ENCODE peak calls at places on chromosomes 16 and 17, in nine cellular contexts. One of them, this sample, is unnamed.

GRCh38 chr16:27819356-27819755 is 244.2 kb downstream of the GSG1L start:
- DNase-seq in tibial artery: no peak
- DNase-seq in ovary: no peak
- DNase-seq in lower leg skin: no peak
- DNase-seq in astrocyte of the spinal cord: no peak
- DNase-seq in foreskin fibroblast: no peak
- DNase-seq in Peyer's patch: no peak
- DNase-seq in HL-60: no peak
- DNase-seq in OCI-LY7: no peak
- DNase-seq in this sample: no peak

GRCh38 chr16:84234656-84235285 is 5.0 kb downstream of the KCNG4 start:
- DNase-seq in foreskin fibroblast: no peak
- DNase-seq in lower leg skin: no peak
- DNase-seq in OCI-LY7: no peak
- DNase-seq in ovary: peak; percentile 50
- DNase-seq in astrocyte of the spinal cord: peak; percentile 6
- DNase-seq in tibial artery: no peak
- DNase-seq in HL-60: no peak
- DNase-seq in Peyer's patch: no peak
- DNase-seq in this sample: no peak

GRCh38 chr16:67697813-67698212 is 21.3 kb downstream of the GFOD2 start:
- DNase-seq in foreskin fibroblast: no peak
- DNase-seq in OCI-LY7: no peak
- DNase-seq in Peyer's patch: peak; percentile 63
- DNase-seq in HL-60: no peak
- DNase-seq in astrocyte of the spinal cord: no peak
- DNase-seq in ovary: no peak
- DNase-seq in lower leg skin: no peak
- DNase-seq in tibial artery: no peak
- DNase-seq in this sample: no peak

GRCh38 chr16:16052916-16053315 is 103.5 kb downstream of the ABCC1 start:
- DNase-seq in ovary: no peak
- DNase-seq in tibial artery: no peak
- DNase-seq in OCI-LY7: no peak
- DNase-seq in foreskin fibroblast: peak; percentile 28
- DNase-seq in lower leg skin: no peak
- DNase-seq in astrocyte of the spinal cord: peak; percentile 33
- DNase-seq in HL-60: no peak
- DNase-seq in Peyer's patch: no peak
- DNase-seq in this sample: no peak

GRCh38 chr17:3657874-3658783 is 10.2 kb downstream of the TAX1BP3 start:
- DNase-seq in foreskin fibroblast: no peak
- DNase-seq in OCI-LY7: no peak
- DNase-seq in ovary: no peak
- DNase-seq in tibial artery: no peak
- DNase-seq in astrocyte of the spinal cord: no peak
- DNase-seq in HL-60: no peak
- DNase-seq in lower leg skin: no peak
- DNase-seq in Peyer's patch: no peak
- DNase-seq in this sample: no peak

GRCh38 chr16:85635545-85636140 is 22.5 kb downstream of the GSE1 start:
- DNase-seq in tibial artery: no peak
- DNase-seq in lower leg skin: no peak
- DNase-seq in OCI-LY7: no peak
- DNase-seq in Peyer's patch: no peak
- DNase-seq in foreskin fibroblast: no peak
- DNase-seq in ovary: no peak
- DNase-seq in HL-60: no peak
- DNase-seq in astrocyte of the spinal cord: no peak
- DNase-seq in this sample: no peak

GRCh38 chr16:55508941-55509920 is at the start of gene LPCAT2:
- DNase-seq in HL-60: peak; percentile 87
- DNase-seq in ovary: peak; percentile 94
- DNase-seq in OCI-LY7: no peak
- DNase-seq in lower leg skin: peak; percentile 79
- DNase-seq in foreskin fibroblast: peak; percentile 93
- DNase-seq in tibial artery: peak; percentile 89
- DNase-seq in Peyer's patch: peak; percentile 91
- DNase-seq in astrocyte of the spinal cord: peak; percentile 88
- DNase-seq in this sample: peak; percentile 56

GRCh38 chr17:82330322-82331239 is 3.0 kb downstream of the SECTM1 start:
- DNase-seq in tibial artery: no peak
- DNase-seq in Peyer's patch: no peak
- DNase-seq in ovary: peak; percentile 78
- DNase-seq in foreskin fibroblast: peak; percentile 84
- DNase-seq in OCI-LY7: peak; percentile 63
- DNase-seq in astrocyte of the spinal cord: peak; percentile 33
- DNase-seq in lower leg skin: no peak
- DNase-seq in HL-60: no peak
- DNase-seq in this sample: no peak

GRCh38 chr17:79931517-79932309 is 92.5 kb upstream of the CBX4 start:
- DNase-seq in Peyer's patch: peak; percentile 71
- DNase-seq in ovary: no peak
- DNase-seq in OCI-LY7: no peak
- DNase-seq in tibial artery: no peak
- DNase-seq in astrocyte of the spinal cord: no peak
- DNase-seq in HL-60: no peak
- DNase-seq in lower leg skin: no peak
- DNase-seq in foreskin fibroblast: peak; percentile 51
- DNase-seq in this sample: no peak

GRCh38 chr16:81483064-81483969 is 38.7 kb downstream of the CMIP start:
- DNase-seq in OCI-LY7: no peak
- DNase-seq in lower leg skin: no peak
- DNase-seq in HL-60: peak; percentile 39
- DNase-seq in tibial artery: no peak
- DNase-seq in ovary: no peak
- DNase-seq in astrocyte of the spinal cord: no peak
- DNase-seq in foreskin fibroblast: peak; percentile 62
- DNase-seq in Peyer's patch: no peak
- DNase-seq in this sample: no peak

GRCh38 chr16:81478294-81478693 is 33.7 kb downstream of the CMIP start:
- DNase-seq in astrocyte of the spinal cord: no peak
- DNase-seq in OCI-LY7: no peak
- DNase-seq in tibial artery: no peak
- DNase-seq in foreskin fibroblast: no peak
- DNase-seq in lower leg skin: no peak
- DNase-seq in HL-60: no peak
- DNase-seq in Peyer's patch: no peak
- DNase-seq in ovary: no peak
- DNase-seq in this sample: no peak

GRCh38 chr16:81482329-81483063 is 37.9 kb downstream of the CMIP start:
- DNase-seq in tibial artery: no peak
- DNase-seq in foreskin fibroblast: no peak
- DNase-seq in Peyer's patch: no peak
- DNase-seq in ovary: no peak
- DNase-seq in astrocyte of the spinal cord: no peak
- DNase-seq in lower leg skin: no peak
- DNase-seq in HL-60: peak; percentile 57
- DNase-seq in OCI-LY7: no peak
- DNase-seq in this sample: no peak

GRCh38 chr16:81478876-81479496 is 34.4 kb downstream of the CMIP start:
- DNase-seq in lower leg skin: peak; percentile 55
- DNase-seq in astrocyte of the spinal cord: no peak
- DNase-seq in ovary: no peak
- DNase-seq in foreskin fibroblast: no peak
- DNase-seq in tibial artery: no peak
- DNase-seq in OCI-LY7: peak; percentile 89
- DNase-seq in Peyer's patch: peak; percentile 92
- DNase-seq in HL-60: no peak
- DNase-seq in this sample: no peak

DNA sequence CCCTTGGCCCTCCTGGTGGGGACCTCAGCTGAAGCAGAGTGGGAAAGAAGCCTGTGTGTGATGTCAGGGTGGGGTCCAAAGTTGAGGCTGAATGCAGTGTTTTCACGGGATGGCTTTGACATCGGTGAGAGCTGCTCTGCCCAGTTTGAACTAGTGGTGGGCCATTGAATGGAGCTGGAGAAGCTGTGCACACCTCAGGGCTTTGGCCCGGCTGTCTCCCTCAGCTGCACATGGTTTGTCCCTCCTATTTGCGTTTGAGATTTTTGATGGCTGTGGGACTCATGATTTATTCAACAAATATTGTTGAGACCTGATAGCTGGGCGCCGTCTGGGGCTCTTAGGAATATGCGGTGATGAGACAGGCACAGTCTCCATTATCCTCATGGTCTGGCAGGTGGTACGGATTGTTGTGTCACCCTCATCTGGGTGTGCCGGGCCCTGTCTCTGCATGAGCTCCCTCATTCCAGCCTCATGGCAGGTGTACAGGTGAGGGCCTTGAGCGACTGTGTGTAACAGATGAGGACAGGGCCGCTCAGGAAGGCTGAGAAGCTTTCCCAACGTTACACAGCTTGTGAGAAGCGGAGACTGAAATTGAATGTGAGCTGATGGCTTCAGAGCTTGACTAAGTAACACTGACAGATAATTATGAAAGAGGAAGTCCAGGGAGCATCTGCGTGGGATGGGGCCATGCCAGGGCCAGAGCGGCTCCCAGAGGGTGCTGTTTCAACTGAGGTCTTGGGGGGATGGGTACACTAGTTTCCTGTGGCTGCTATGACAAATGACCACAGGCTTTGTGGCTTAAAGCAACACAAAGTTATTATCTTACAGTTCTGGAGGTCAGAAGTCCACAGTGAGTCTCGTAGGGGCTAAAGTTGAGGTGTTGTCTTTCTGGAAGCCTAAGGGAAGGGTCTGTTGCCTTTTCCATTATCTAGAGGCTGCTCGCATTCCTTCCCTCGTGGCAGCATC is 36.5 kb downstream of the CMIP start:
- DNase-seq in OCI-LY7: peak; percentile 91
- DNase-seq in ovary: no peak
- DNase-seq in tibial artery: peak; percentile 82
- DNase-seq in foreskin fibroblast: no peak
- DNase-seq in astrocyte of the spinal cord: peak; percentile 18
- DNase-seq in HL-60: peak; percentile 78
- DNase-seq in lower leg skin: peak; percentile 64
- DNase-seq in Peyer's patch: peak; percentile 91
- DNase-seq in this sample: no peak
- H3K4me3 ChIP-seq in OCI-LY7: peak overlapping the region; percentile 52
- H3K4me3 ChIP-seq in ovary: no peak overlapping the region
- H3K4me3 ChIP-seq in tibial artery: no peak overlapping the region
- H3K4me3 ChIP-seq in foreskin fibroblast: no peak overlapping the region
- H3K4me3 ChIP-seq in astrocyte of the spinal cord: no peak overlapping the region
- H3K4me3 ChIP-seq in HL-60: no peak overlapping the region
- H3K4me3 ChIP-seq in lower leg skin: no peak overlapping the region
- H3K4me3 ChIP-seq in Peyer's patch: no peak overlapping the region
- H3K4me3 ChIP-seq in this sample: no peak overlapping the region

GRCh38 chr16:50667497-50668367 is 13.4 kb downstream of the SNX20 start:
- DNase-seq in Peyer's patch: no peak
- DNase-seq in HL-60: no peak
- DNase-seq in ovary: no peak
- DNase-seq in lower leg skin: no peak
- DNase-seq in astrocyte of the spinal cord: no peak
- DNase-seq in tibial artery: no peak
- DNase-seq in OCI-LY7: no peak
- DNase-seq in foreskin fibroblast: no peak
- DNase-seq in this sample: no peak
- TF ChIP-seq CTCF in Peyer's patch: no peak
- TF ChIP-seq CTCF in HL-60: no peak
- TF ChIP-seq CTCF in ovary: no peak
- TF ChIP-seq CTCF in lower leg skin: no peak
- TF ChIP-seq CTCF in astrocyte of the spinal cord: no peak
- TF ChIP-seq CTCF in tibial artery: no peak
- TF ChIP-seq CTCF in OCI-LY7: no peak
- TF ChIP-seq CTCF in foreskin fibroblast: no peak
- TF ChIP-seq CTCF in this sample: no peak

GRCh38 chr17:63429766-63430165 is 16.3 kb downstream of the CYB561 start:
- DNase-seq in foreskin fibroblast: no peak
- DNase-seq in Peyer's patch: peak; percentile 31
- DNase-seq in HL-60: no peak
- DNase-seq in tibial artery: peak; percentile 27
- DNase-seq in lower leg skin: no peak
- DNase-seq in ovary: no peak
- DNase-seq in OCI-LY7: no peak
- DNase-seq in astrocyte of the spinal cord: no peak
- DNase-seq in this sample: no peak

GRCh38 chr17:63430223-63430622 is 15.9 kb downstream of the CYB561 start:
- DNase-seq in tibial artery: peak; percentile 53
- DNase-seq in ovary: peak; percentile 18
- DNase-seq in Peyer's patch: peak; percentile 35
- DNase-seq in OCI-LY7: no peak
- DNase-seq in lower leg skin: no peak
- DNase-seq in foreskin fibroblast: no peak
- DNase-seq in HL-60: no peak
- DNase-seq in astrocyte of the spinal cord: no peak
- DNase-seq in this sample: no peak

GRCh38 chr17:63431939-63432804 is 13.9 kb downstream of the CYB561 start:
- DNase-seq in lower leg skin: no peak
- DNase-seq in OCI-LY7: no peak
- DNase-seq in HL-60: no peak
- DNase-seq in foreskin fibroblast: peak; percentile 76
- DNase-seq in ovary: peak; percentile 22
- DNase-seq in tibial artery: no peak
- DNase-seq in Peyer's patch: peak; percentile 45
- DNase-seq in astrocyte of the spinal cord: peak; percentile 67
- DNase-seq in this sample: no peak

GRCh38 chr17:63433746-63434591 is 12.1 kb downstream of the CYB561 start:
- DNase-seq in ovary: peak; percentile 81
- DNase-seq in foreskin fibroblast: peak; percentile 96
- DNase-seq in lower leg skin: peak; percentile 82
- DNase-seq in HL-60: no peak
- DNase-seq in Peyer's patch: peak; percentile 73
- DNase-seq in OCI-LY7: no peak
- DNase-seq in astrocyte of the spinal cord: peak; percentile 94
- DNase-seq in tibial artery: peak; percentile 90
- DNase-seq in this sample: no peak

GRCh38 chr17:63431618-63431938 is 14.5 kb downstream of the CYB561 start:
- DNase-seq in ovary: no peak
- DNase-seq in Peyer's patch: peak; percentile 31
- DNase-seq in astrocyte of the spinal cord: no peak
- DNase-seq in lower leg skin: no peak
- DNase-seq in HL-60: no peak
- DNase-seq in foreskin fibroblast: no peak
- DNase-seq in tibial artery: no peak
- DNase-seq in OCI-LY7: no peak
- DNase-seq in this sample: no peak
- H3K4me3 ChIP-seq in ovary: no peak overlapping the region
- H3K4me3 ChIP-seq in Peyer's patch: no peak overlapping the region
- H3K4me3 ChIP-seq in astrocyte of the spinal cord: no peak overlapping the region
- H3K4me3 ChIP-seq in lower leg skin: no peak overlapping the region
- H3K4me3 ChIP-seq in HL-60: no peak overlapping the region
- H3K4me3 ChIP-seq in foreskin fibroblast: no peak overlapping the region
- H3K4me3 ChIP-seq in tibial artery: no peak overlapping the region
- H3K4me3 ChIP-seq in OCI-LY7: no peak overlapping the region
- H3K4me3 ChIP-seq in this sample: no peak overlapping the region

DNA sequence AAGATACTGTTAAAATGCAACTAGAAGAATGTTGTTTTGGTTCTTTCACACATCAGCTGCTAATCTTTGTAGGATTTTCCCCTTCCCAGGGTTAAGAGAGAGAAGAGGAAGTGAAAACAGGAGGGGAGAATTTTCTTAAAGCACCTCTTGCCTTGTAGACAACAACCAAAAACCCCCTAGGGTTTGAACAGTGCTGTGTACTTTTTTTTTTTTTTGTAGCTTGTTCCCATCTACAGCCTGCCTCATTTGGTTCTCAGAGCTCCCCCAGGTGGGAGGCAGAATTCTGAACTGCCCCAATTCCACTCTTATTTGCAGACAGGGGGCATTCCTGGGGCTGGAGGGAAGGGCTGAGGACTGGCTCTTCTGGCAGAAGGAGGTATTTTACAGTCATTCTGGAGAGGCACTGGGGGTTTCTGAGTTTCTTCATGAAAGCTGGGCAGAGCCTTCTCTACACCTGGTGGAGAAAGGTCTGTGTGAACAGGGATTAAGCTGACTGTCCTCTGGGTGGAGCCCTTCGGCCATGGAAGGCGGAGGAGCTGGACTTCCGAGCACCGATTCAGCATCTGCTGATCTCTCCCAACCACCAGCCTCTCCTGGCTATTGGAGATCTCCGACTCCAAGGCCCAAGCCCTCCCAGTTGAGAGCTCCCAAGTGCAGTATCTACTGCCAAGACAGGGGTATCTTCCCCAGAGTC is 32.2 kb downstream of the SMARCE1 start:
- DNase-seq in foreskin fibroblast: peak; percentile 65
- DNase-seq in OCI-LY7: peak; percentile 73
- DNase-seq in HL-60: no peak
- DNase-seq in lower leg skin: no peak
- DNase-seq in tibial artery: no peak
- DNase-seq in Peyer's patch: peak; percentile 73
- DNase-seq in ovary: peak; percentile 72
- DNase-seq in astrocyte of the spinal cord: peak; percentile 34
- DNase-seq in this sample: peak; percentile 8
- TF ChIP-seq CTCF in foreskin fibroblast: peak; percentile 40
- TF ChIP-seq CTCF in OCI-LY7: peak; percentile 84
- TF ChIP-seq CTCF in HL-60: no peak
- TF ChIP-seq CTCF in lower leg skin: no peak
- TF ChIP-seq CTCF in tibial artery: no peak
- TF ChIP-seq CTCF in Peyer's patch: peak; percentile 58
- TF ChIP-seq CTCF in ovary: peak; percentile 31
- TF ChIP-seq CTCF in astrocyte of the spinal cord: peak; percentile 55
- TF ChIP-seq CTCF in this sample: peak; percentile 48

This sample was measured in retinal pigment epithelial cell.